ENCODE peak calls at places on chromosomes 6 and 20, in four cellular contexts. P is NT2/D1, K is H1, C is HepG2. T is an unnamed sample.

GRCh38 chr6:111625511-111626331 is 20.0 kb upstream of the TRAF3IP2 start:
- DNase-seq in P (no peak), K (no peak), C (no peak), T (no peak)

GRCh38 chr6:149905371-149905910 is 7.5 kb upstream of the RAET1E start:
- DNase-seq in P (no peak), C (no peak), K (no peak), T (no peak)

GRCh38 chr6:76876922-76877553 is 586.3 kb downstream of the HTR1B start:
- DNase-seq in C (peak), P (peak), K (peak), T (peak)

GRCh38 chr6:112800439-112800838 is 453.3 kb downstream of the RFPL4B start:
- DNase-seq in K (no peak), P (no peak), C (no peak), T (no peak)

GRCh38 chr6:127933137-127933536 is 32.3 kb upstream of the THEMIS start:
- DNase-seq in K (no peak), C (no peak), P (no peak), T (no peak)

GRCh38 chr6:25138024-25138696 is 141.0 kb upstream of the CARMIL1 start:
- DNase-seq in C (no peak), K (no peak), P (no peak), T (no peak)

GRCh38 chr20:36093025-36093803 is 61.3 kb upstream of the EPB41L1 start:
- DNase-seq in P (no peak), C (no peak), K (no peak), T (no peak)

GRCh38 chr6:32393660-32394420 is 13.1 kb downstream of the BTNL2 start:
- DNase-seq in P (no peak), K (no peak), C (no peak), T (peak)

GRCh38 chr6:33994198-33995045 is 151.5 kb downstream of the GRM4 start:
- DNase-seq in P (no peak), K (no peak), C (no peak), T (no peak)

GRCh38 chr6:115914098-115914497 is 146.6 kb downstream of the FRK start:
- DNase-seq in C (no peak), K (no peak), P (no peak), T (no peak)

GRCh38 chr20:13105864-13106457 is 97.2 kb downstream of the SPTLC3 start:
- DNase-seq in C (peak), P (no peak), K (no peak), T (peak)

GRCh38 chr6:42661540-42662153 is 60.8 kb downstream of the PRPH2 start:
- DNase-seq in C (peak), P (peak), K (peak), T (peak)

GRCh38 chr6:148231572-148231971 is 111.1 kb upstream of the SASH1 start:
- DNase-seq in P (no peak), C (no peak), K (no peak), T (no peak)

GRCh38 chr20:41479113-41479512 is 112.5 kb upstream of the EMILIN3 start:
- DNase-seq in P (no peak), C (no peak), K (no peak), T (no peak)

GRCh38 chr20:41475507-41475906 is 108.9 kb upstream of the EMILIN3 start:
- DNase-seq in K (no peak), C (no peak), P (no peak), T (no peak)

GRCh38 chr20:41476013-41476441 is 109.4 kb upstream of the EMILIN3 start:
- DNase-seq in P (no peak), K (no peak), C (no peak), T (no peak)

GRCh38 chr20:41480054-41480770 is 113.6 kb upstream of the EMILIN3 start:
- DNase-seq in K (no peak), P (no peak), C (no peak), T (no peak)

DNA sequence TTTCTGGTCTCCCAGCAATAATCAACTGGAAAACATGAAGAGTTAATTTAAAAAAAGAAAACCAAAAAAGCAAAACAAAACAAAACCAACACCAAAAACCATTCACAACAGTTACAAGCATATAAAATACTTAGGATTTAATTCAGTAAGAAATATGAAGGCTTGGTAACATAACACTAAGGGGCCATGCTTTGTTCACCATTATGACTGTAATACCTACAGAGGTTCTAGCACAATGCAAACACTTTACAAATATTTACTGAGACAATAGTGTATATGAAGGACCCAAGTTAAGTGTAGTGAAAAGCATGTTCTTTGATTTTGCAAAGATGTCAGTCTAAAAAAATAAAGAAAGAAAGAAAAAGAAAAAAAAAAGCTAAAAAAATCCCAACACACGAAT is 109.8 kb upstream of the EMILIN3 start:
- DNase-seq in K (no peak), P (no peak), C (no peak), T (no peak)
- TF ChIP-seq SUZ12 in K (no peak), P (no peak), C (no peak), T (no peak)

GRCh38 chr6:104887350-104887749 is 27.6 kb upstream of the HACE1 start:
- DNase-seq in P (peak), C (peak), K (no peak), T (peak)
- TF ChIP-seq SUZ12 in P (no peak), C (no peak), K (no peak), T (no peak)

GRCh38 chr6:64680446-64680845 is 1026.6 kb downstream of the EYS start:
- DNase-seq in K (no peak), P (no peak), C (no peak), T (no peak)

GRCh38 chr6:64679411-64679810 is 1027.6 kb downstream of the EYS start:
- DNase-seq in C (no peak), K (no peak), P (no peak), T (no peak)

GRCh38 chr6:64681416-64682160 is 1025.4 kb downstream of the EYS start:
- DNase-seq in P (no peak), C (no peak), K (no peak), T (no peak)

GRCh38 chr6:64685401-64685800 is 1021.6 kb downstream of the EYS start:
- DNase-seq in K (no peak), P (no peak), C (no peak), T (no peak)

GRCh38 chr6:64683682-64684081 is 1023.3 kb downstream of the EYS start:
- DNase-seq in K (no peak), C (peak), P (peak), T (peak)
- TF ChIP-seq SUZ12 in K (no peak), C (no peak), P (no peak), T (no peak)

GRCh38 chr6:168362276-168362990 is 42.9 kb upstream of the DACT2 start:
- DNase-seq in P (no peak), C (no peak), K (no peak), T (no peak)
- TF ChIP-seq SUZ12 in P (no peak), C (no peak), K (no peak), T (no peak)

DNA sequence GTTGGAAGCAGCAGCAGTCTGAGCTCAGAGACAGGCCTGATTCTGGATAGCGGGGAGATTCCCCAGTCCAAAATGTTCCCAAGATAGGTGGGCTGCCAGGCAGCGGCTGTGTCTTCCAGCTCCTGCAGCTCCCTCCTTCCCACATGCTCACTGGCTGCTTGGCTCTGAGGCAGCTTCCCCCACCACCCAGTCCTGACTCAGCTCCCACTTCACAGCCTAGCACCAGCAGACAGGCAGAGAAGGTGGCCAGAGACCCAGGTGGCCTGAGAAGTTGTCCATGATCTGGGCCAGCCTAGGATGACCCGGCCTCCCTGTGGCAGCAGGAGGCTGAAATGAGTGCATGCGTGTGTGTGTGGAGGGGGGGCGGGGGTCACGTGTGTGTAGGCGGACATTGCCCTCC is 94.9 kb downstream of the MDGA1 start:
- DNase-seq in P (no peak), K (no peak), C (no peak), T (no peak)
- TF ChIP-seq SUZ12 in P (no peak), K (no peak), C (no peak), T (no peak)

T was measured in HEK293T.